ENCODE peak calls at places on chromosomes 6 and 20, in four cellular contexts. U is posterior cingulate gyrus, Y is gastrocnemius medialis, J is activated T-cell treated with anti-CD3 and anti-CD28 coated beads for 48 hours. V is an unnamed sample.
A peak's percentile ranks its signal among the peaks of the same experiment; 100 is the strongest.

GRCh38 chr20:13788167-13788834 is 3.5 kb downstream of the NDUFAF5 start:
- DNase-seq in U (peak; percentile 16), J (peak; percentile 9), Y (peak; percentile 18), V (peak; percentile 74)

GRCh38 chr20:25750765-25751696 is 54.4 kb upstream of the ZNF337 start:
- DNase-seq in Y (no peak), U (no peak), J (peak; percentile 26), V (peak; percentile 66)

GRCh38 chr6:47303861-47304260 is 5.8 kb downstream of the TNFRSF21 start:
- DNase-seq in J (no peak), Y (no peak), U (no peak), V (no peak)

GRCh38 chr6:64121166-64121565 is 485.6 kb downstream of the PHF3 start:
- DNase-seq in Y (no peak), U (no peak), J (no peak), V (no peak)

GRCh38 chr6:169048806-169049205 is 204.8 kb downstream of the THBS2 start:
- DNase-seq in Y (no peak), U (no peak), J (no peak), V (peak; percentile 60)

GRCh38 chr6:41917528-41917927 is 3.4 kb downstream of the MED20 start:
- DNase-seq in J (no peak), U (no peak), Y (no peak), V (peak; percentile 95)

GRCh38 chr6:99434702-99435530 is 9.8 kb upstream of the PNISR start:
- DNase-seq in Y (no peak), U (no peak), J (no peak), V (peak; percentile 56)

GRCh38 chr6:110178626-110179405 is 654 bp downstream of the WASF1 start:
- DNase-seq in U (peak; percentile 24), J (peak; percentile 36), Y (peak; percentile 11), V (peak; percentile 82)

GRCh38 chr6:113994934-113995342 is 24.0 kb upstream of the HDAC2 start:
- DNase-seq in U (peak; percentile 45), Y (no peak), J (no peak), V (peak; percentile 92)

GRCh38 chr20:43840382-43841070 is 74.1 kb upstream of the TOX2 start:
- DNase-seq in U (no peak), J (no peak), Y (no peak), V (no peak)

GRCh38 chr20:44223721-44224120 is 13.2 kb upstream of the OSER1 start:
- DNase-seq in U (no peak), J (no peak), Y (no peak), V (no peak)

GRCh38 chr20:32522525-32522774 is 62.7 kb downstream of the NOL4L start:
- DNase-seq in Y (no peak), J (no peak), U (no peak), V (no peak)

GRCh38 chr20:45138451-45139300 is 14.4 kb upstream of the WFDC12 start:
- DNase-seq in U (no peak), J (peak; percentile 79), Y (no peak), V (peak; percentile 43)

GRCh38 chr6:139996253-139996834 is 621.9 kb upstream of the CITED2 start:
- DNase-seq in Y (no peak), U (no peak), J (no peak), V (peak; percentile 13)

GRCh38 chr6:161021543-161021942 is 30.0 kb downstream of the MAP3K4 start:
- DNase-seq in Y (no peak), J (no peak), U (no peak), V (no peak)

GRCh38 chr20:13085275-13085674 is 76.5 kb downstream of the SPTLC3 start:
- DNase-seq in Y (no peak), J (no peak), U (no peak), V (peak; percentile 12)

GRCh38 chr6:107491791-107492674 is 2.1 kb downstream of the SOBP start:
- DNase-seq in Y (peak; percentile 21), J (no peak), U (no peak), V (peak; percentile 72)

GRCh38 chr6:111585241-111585968 is 20.3 kb downstream of the TRAF3IP2 start:
- DNase-seq in Y (peak; percentile 59), J (no peak), U (no peak), V (peak; percentile 83)

GRCh38 chr6:165717732-165718465 is 54.9 kb upstream of the PDE10A start:
- DNase-seq in U (no peak), Y (no peak), J (no peak), V (no peak)

GRCh38 chr6:36442671-36443497 is at the start of the genes KCTD20 and PXT1:
- DNase-seq in Y (peak; percentile 89), J (peak; percentile 87), U (peak; percentile 83), V (peak; percentile 95)

GRCh38 chr6:37820713-37821069 is 1.2 kb downstream of the ZFAND3 start:
- DNase-seq in J (no peak), Y (no peak), U (no peak), V (peak; percentile 29)

V was measured in GM23248.